ENCODE peak calls at places on chromosomes 7 and 10, in ten cellular contexts. H is T-helper 2 cell; R is testis; W is A549; C is AG08396; V is brain pericyte; A is transverse colon; J is NCI-H446 treated with DMSO at 0.1 percent for 48 hours; L is stimulated activated CD8-positive, alpha-beta memory T cell treated with anti-CD3 and anti-CD28 coated beads, Interleukin-7, amount 100 ng/mL, for 48 hours; Q is CD4-positive, alpha-beta T cell. P is an unnamed sample.

GRCh38 chr10:122013311-122013780 is 24.4 kb downstream of the TACC2 start:
- DNase-seq in H (no peak), R (no peak), W (no peak), C (no peak), V (no peak), A (no peak), J (no peak), L (no peak), Q (no peak), P (no peak)

GRCh38 chr7:130973637-130974036 is 239.6 kb upstream of the KLF14 start:
- DNase-seq in H (no peak), R (no peak), W (no peak), C (no peak), V (no peak), A (no peak), J (no peak), L (no peak), Q (no peak), P (no peak)

GRCh38 chr7:101218236-101219130 is 518 bp downstream of the ZNHIT1 start:
- DNase-seq in H (no peak), R (no peak), W (no peak), C (no peak), V (no peak), A (no peak), J (no peak), L (no peak), Q (no peak), P (no peak)

GRCh38 chr7:45192546-45193177 is 35.1 kb downstream of the RAMP3 start:
- DNase-seq in H (no peak), R (no peak), W (no peak), C (no peak), V (no peak), A (no peak), J (no peak), L (no peak), Q (no peak), P (no peak)

GRCh38 chr10:13485623-13486022 is 43.2 kb downstream of the BEND7 start:
- DNase-seq in H (no peak), R (no peak), W (peak), C (peak), V (no peak), A (no peak), J (no peak), L (no peak), Q (no peak), P (no peak)

GRCh38 chr7:134298902-134299683 is 17.6 kb downstream of the SLC35B4 start:
- DNase-seq in H (no peak), R (no peak), W (no peak), C (peak), V (no peak), A (peak), J (peak), L (no peak), Q (no peak), P (no peak)

GRCh38 chr10:8130973-8131911 is 76.8 kb downstream of the GATA3 start:
- DNase-seq in H (no peak), R (no peak), W (peak), C (no peak), V (no peak), A (no peak), J (no peak), L (peak), Q (no peak), P (no peak)

GRCh38 chr7:19665399-19666008 is 43.3 kb downstream of the POLR1F start:
- DNase-seq in H (no peak), R (no peak), W (peak), C (peak), V (no peak), A (no peak), J (peak), L (no peak), Q (no peak), P (no peak)

GRCh38 chr10:533186-533585 is 156.3 kb downstream of the DIP2C start:
- DNase-seq in H (no peak), R (no peak), W (no peak), C (no peak), V (no peak), A (no peak), J (no peak), L (no peak), Q (no peak), P (no peak)

GRCh38 chr10:119309423-119309770 is 102.0 kb downstream of the GRK5 start:
- DNase-seq in H (no peak), R (no peak), W (no peak), C (no peak), V (no peak), A (no peak), J (no peak), L (no peak), Q (no peak), P (no peak)

GRCh38 chr7:129925416-129926002 is 27.3 kb downstream of the UBE2H start:
- DNase-seq in H (no peak), R (peak), W (no peak), C (peak), V (no peak), A (no peak), J (no peak), L (no peak), Q (no peak), P (no peak)

GRCh38 chr7:106313456-106313891 is 28.7 kb upstream of the NAMPT start:
- DNase-seq in H (no peak), R (no peak), W (peak), C (peak), V (no peak), A (no peak), J (no peak), L (no peak), Q (no peak), P (no peak)

GRCh38 chr10:116715396-116715795 is 27.0 kb downstream of the HSPA12A start:
- DNase-seq in H (no peak), R (no peak), W (no peak), C (no peak), V (no peak), A (no peak), J (no peak), L (no peak), Q (no peak), P (no peak)

GRCh38 chr10:67837519-67838314 is at the start of gene DNAJC12:
- DNase-seq in H (no peak), R (no peak), W (peak), C (peak), V (peak), A (no peak), J (peak), L (no peak), Q (no peak), P (peak)

GRCh38 chr10:72561745-72562166 is 64.1 kb downstream of the MICU1 start:
- DNase-seq in H (no peak), R (no peak), W (no peak), C (no peak), V (no peak), A (no peak), J (no peak), L (no peak), Q (no peak), P (no peak)

GRCh38 chr10:14639635-14640034 is 135.1 kb downstream of the FAM107B start:
- DNase-seq in H (no peak), R (no peak), W (no peak), C (no peak), V (no peak), A (no peak), J (no peak), L (no peak), Q (no peak), P (no peak)

GRCh38 chr7:19145429-19146201 is 394 bp upstream of the FERD3L start:
- DNase-seq in H (no peak), R (no peak), W (no peak), C (no peak), V (no peak), A (no peak), J (no peak), L (no peak), Q (no peak), P (no peak)

GRCh38 chr10:75234683-75235374 is 928 bp downstream of the COMTD1 start:
- DNase-seq in H (no peak), R (peak), W (no peak), C (no peak), V (no peak), A (peak), J (no peak), L (no peak), Q (no peak), P (no peak)

GRCh38 chr10:108783897-108784296 is 1139.4 kb downstream of the XPNPEP1 start:
- DNase-seq in H (no peak), R (peak), W (peak), C (no peak), V (no peak), A (no peak), J (peak), L (no peak), Q (no peak), P (peak)

GRCh38 chr10:7121154-7121797 is 289.6 kb downstream of the SFMBT2 start:
- DNase-seq in H (peak), R (peak), W (peak), C (peak), V (no peak), A (peak), J (no peak), L (peak), Q (peak), P (peak)

GRCh38 chr10:98316661-98317060 is 48.7 kb upstream of the LOXL4 start:
- DNase-seq in H (no peak), R (no peak), W (no peak), C (no peak), V (no peak), A (no peak), J (no peak), L (no peak), Q (no peak), P (no peak)

GRCh38 chr10:103651783-103652476 is 158.4 kb downstream of the NEURL1 start:
- DNase-seq in H (no peak), R (peak), W (no peak), C (no peak), V (no peak), A (peak), J (no peak), L (no peak), Q (no peak), P (no peak)

P was measured in T-helper 1 cell.